ENCODE peak calls at places on chromosomes 13 and 19, in nine cellular contexts. S is cardiac muscle cell; D is CD8-positive, alpha-beta T cell; G is aorta; Q is HepG2; T is mucosa of descending colon; O is psoas muscle; R is neural progenitor cell; P is thoracic aorta. C is an unnamed sample. For H3K4me1 and H3K9me3, the result is how much of the 10 kb centered on the place peaks cover.

GRCh38 chr13:73090116-73090811 is 31.5 kb downstream of the KLF5 start:
- DNase-seq in T (no peak), P (no peak), G (no peak), S (no peak), R (no peak), D (no peak), O (no peak), Q (peak), C (no peak)

GRCh38 chr13:108960006-108960405 is 330.6 kb downstream of the MYO16 start:
- DNase-seq in Q (no peak), P (no peak), S (no peak), R (no peak), O (no peak), G (no peak), D (no peak), T (no peak), C (no peak)

GRCh38 chr13:80012281-80012680 is 328.6 kb downstream of the SPRY2 start:
- DNase-seq in T (no peak), P (no peak), R (no peak), O (no peak), S (no peak), G (no peak), Q (no peak), D (no peak), C (no peak)

GRCh38 chr13:21061077-21061945 is at the start of gene LATS2:
- DNase-seq in P (peak), R (peak), D (peak), O (peak), T (peak), G (peak), S (peak), Q (peak), C (peak)

GRCh38 chr19:10544753-10545251 is 1.1 kb downstream of the ATG4D start:
- DNase-seq in G (no peak), O (no peak), R (peak), P (no peak), Q (no peak), S (no peak), T (peak), D (no peak), C (no peak)

GRCh38 chr13:30934803-30935202 is 2.3 kb downstream of the TEX26 start:
- DNase-seq in Q (no peak), T (no peak), R (no peak), D (no peak), P (no peak), S (no peak), O (no peak), G (no peak), C (no peak)

GRCh38 chr19:41607668-41608067 is 19.2 kb downstream of the CEACAM4 start:
- DNase-seq in T (no peak), D (no peak), S (no peak), O (no peak), P (no peak), R (no peak), Q (no peak), G (no peak), C (no peak)

GRCh38 chr13:97559981-97560380 is 126.0 kb downstream of the RAP2A start:
- DNase-seq in P (no peak), O (no peak), S (no peak), Q (no peak), G (no peak), R (no peak), T (no peak), D (no peak), C (no peak)

GRCh38 chr13:49499889-49500660 is 4.3 kb downstream of the PHF11 start:
- DNase-seq in R (no peak), G (no peak), D (no peak), Q (no peak), S (no peak), O (no peak), P (no peak), T (no peak), C (no peak)

GRCh38 chr13:98033277-98034247 is 80.1 kb downstream of the IPO5 start:
- DNase-seq in S (peak), O (no peak), P (no peak), R (peak), T (no peak), D (no peak), Q (peak), G (no peak), C (no peak)

GRCh38 chr19:29285878-29286277 is 72.9 kb upstream of the UQCRFS1 start:
- DNase-seq in D (no peak), S (peak), O (no peak), G (no peak), P (no peak), T (no peak), Q (no peak), R (peak), C (no peak)

GRCh38 chr13:99777873-99778272 is 193.7 kb downstream of the ZIC5 start:
- DNase-seq in R (no peak), G (no peak), O (no peak), D (no peak), S (no peak), P (no peak), T (no peak), Q (no peak), C (no peak)

GRCh38 chr13:110125613-110126272 is 181.2 kb downstream of the COL4A1 start:
- DNase-seq in P (no peak), D (no peak), G (no peak), R (no peak), T (no peak), O (no peak), Q (no peak), S (no peak), C (peak)

GRCh38 chr13:55576389-55576788 is 1564.3 kb upstream of the PRR20A start:
- DNase-seq in Q (no peak), T (no peak), O (no peak), G (no peak), S (no peak), D (no peak), P (no peak), R (no peak), C (no peak)

GRCh38 chr13:57787058-57787791 is 155.7 kb downstream of the PCDH17 start:
- DNase-seq in P (no peak), T (peak), D (no peak), S (no peak), O (no peak), R (peak), G (no peak), Q (no peak), C (no peak)

GRCh38 chr19:1401889-1402217 is 511 bp upstream of the GAMT start:
- DNase-seq in Q (no peak), D (no peak), G (no peak), P (no peak), T (no peak), O (no peak), R (no peak), S (no peak), C (no peak)

GRCh38 chr13:41402695-41403511 is 54.4 kb upstream of the RGCC start:
- DNase-seq in S (peak), O (no peak), R (no peak), P (no peak), D (no peak), T (no peak), G (no peak), Q (peak), C (no peak)

GRCh38 chr19:39873385-39873784 is 27.2 kb upstream of the FBL start:
- DNase-seq in Q (no peak), S (no peak), T (no peak), G (no peak), R (no peak), P (no peak), O (no peak), D (no peak), C (no peak)

GRCh38 chr19:4730740-4731171 is 7.1 kb upstream of the DPP9 start:
- DNase-seq in T (no peak), P (no peak), Q (no peak), G (no peak), R (no peak), O (no peak), S (no peak), D (peak), C (no peak)

GRCh38 chr19:51070334-51070886 is 5.5 kb upstream of the KLK13 start:
- DNase-seq in G (no peak), Q (no peak), O (no peak), P (no peak), R (no peak), D (no peak), S (no peak), T (no peak), C (no peak)

GRCh38 chr13:42275098-42275471 is 3.1 kb downstream of the AKAP11 start:
- DNase-seq in P (no peak), G (no peak), R (no peak), Q (no peak), S (no peak), D (no peak), O (no peak), T (no peak), C (no peak)

GRCh38 chr19:39398297-39398864 is 7.2 kb downstream of the MED29 start:
- DNase-seq in D (no peak), P (no peak), Q (peak), G (peak), T (peak), O (peak), R (no peak), S (no peak), C (peak)

GRCh38 chr13:30319703-30320102 is 12.4 kb upstream of the KATNAL1 start:
- DNase-seq in O (no peak), S (no peak), P (no peak), Q (no peak), R (no peak), G (no peak), D (no peak), T (no peak), C (no peak)

GRCh38 chr13:32323912-32324311 is 8.6 kb downstream of the BRCA2 start:
- DNase-seq in Q (no peak), S (no peak), P (no peak), R (no peak), D (no peak), T (no peak), G (no peak), O (no peak), C (no peak)

GRCh38 chr13:30581582-30581981 is 36.1 kb upstream of the USPL1 start:
- DNase-seq in O (no peak), Q (peak), S (peak), D (no peak), P (no peak), T (no peak), R (peak), G (no peak), C (no peak)

GRCh38 chr19:54684537-54684936 is 21.8 kb downstream of the LILRB4 start:
- DNase-seq in P (no peak), R (peak), O (no peak), Q (peak), S (peak), T (no peak), D (no peak), G (no peak), C (no peak)

GRCh38 chr19:13849991-13850909 is 26.7 kb upstream of the NANOS3 start:
- DNase-seq in R (peak), O (peak), T (peak), P (no peak), G (peak), S (peak), Q (peak), D (peak), C (peak)

GRCh38 chr19:18300930-18301717 is 19.7 kb upstream of the JUND start:
- DNase-seq in G (peak), R (no peak), T (peak), O (peak), Q (no peak), S (peak), P (peak), D (no peak), C (peak)
- H3K4me1 ChIP-seq in G (under half), R (under half), T (under half), O (under half), Q (half or more), S (under half), P (under half), D (under half), C (half or more)

GRCh38 chr19:37401078-37401477 is 30.2 kb downstream of the ZNF527 start:
- DNase-seq in Q (no peak), P (no peak), S (no peak), R (no peak), T (no peak), G (no peak), O (no peak), D (no peak), C (no peak)
- H3K9me3 ChIP-seq in Q (half or more), P (half or more), S (under half), R (under half), T (half or more), G (under half), O (half or more), D (half or more), C (under half)

GRCh38 chr19:47512183-47512947 is 2.5 kb downstream of the NAPA start:
- DNase-seq in R (no peak), D (no peak), P (no peak), O (peak), S (no peak), Q (peak), T (no peak), G (no peak), C (no peak)
- H3K4me1 ChIP-seq in R (under half), D (half or more), P (half or more), O (half or more), S (under half), Q (under half), T (under half), G (under half), C (half or more)

GRCh38 chr19:38120471-38121030 is 103.5 kb downstream of the DPF1 start:
- DNase-seq in Q (no peak), D (no peak), P (no peak), T (no peak), S (no peak), R (no peak), G (no peak), O (no peak), C (no peak)

GRCh38 chr19:38115264-38115802 is 108.7 kb downstream of the DPF1 start:
- DNase-seq in O (no peak), T (no peak), D (no peak), P (no peak), G (no peak), Q (no peak), S (no peak), R (no peak), C (no peak)

GRCh38 chr19:38122402-38123093 is 101.5 kb downstream of the DPF1 start:
- DNase-seq in Q (no peak), T (no peak), R (no peak), O (no peak), D (no peak), S (no peak), P (no peak), G (no peak), C (no peak)

GRCh38 chr19:38114651-38115050 is 109.4 kb downstream of the DPF1 start:
- DNase-seq in R (no peak), D (no peak), G (no peak), P (no peak), S (no peak), T (no peak), O (no peak), Q (no peak), C (no peak)

GRCh38 chr19:38118176-38118575 is 105.8 kb downstream of the DPF1 start:
- DNase-seq in D (no peak), P (no peak), T (no peak), S (no peak), R (no peak), O (no peak), Q (no peak), G (no peak), C (no peak)
- H3K9me3 ChIP-seq in D (under half), P (under half), T (under half), S (under half), R (under half), O (under half), Q (under half), G (under half), C (under half)

DNA sequence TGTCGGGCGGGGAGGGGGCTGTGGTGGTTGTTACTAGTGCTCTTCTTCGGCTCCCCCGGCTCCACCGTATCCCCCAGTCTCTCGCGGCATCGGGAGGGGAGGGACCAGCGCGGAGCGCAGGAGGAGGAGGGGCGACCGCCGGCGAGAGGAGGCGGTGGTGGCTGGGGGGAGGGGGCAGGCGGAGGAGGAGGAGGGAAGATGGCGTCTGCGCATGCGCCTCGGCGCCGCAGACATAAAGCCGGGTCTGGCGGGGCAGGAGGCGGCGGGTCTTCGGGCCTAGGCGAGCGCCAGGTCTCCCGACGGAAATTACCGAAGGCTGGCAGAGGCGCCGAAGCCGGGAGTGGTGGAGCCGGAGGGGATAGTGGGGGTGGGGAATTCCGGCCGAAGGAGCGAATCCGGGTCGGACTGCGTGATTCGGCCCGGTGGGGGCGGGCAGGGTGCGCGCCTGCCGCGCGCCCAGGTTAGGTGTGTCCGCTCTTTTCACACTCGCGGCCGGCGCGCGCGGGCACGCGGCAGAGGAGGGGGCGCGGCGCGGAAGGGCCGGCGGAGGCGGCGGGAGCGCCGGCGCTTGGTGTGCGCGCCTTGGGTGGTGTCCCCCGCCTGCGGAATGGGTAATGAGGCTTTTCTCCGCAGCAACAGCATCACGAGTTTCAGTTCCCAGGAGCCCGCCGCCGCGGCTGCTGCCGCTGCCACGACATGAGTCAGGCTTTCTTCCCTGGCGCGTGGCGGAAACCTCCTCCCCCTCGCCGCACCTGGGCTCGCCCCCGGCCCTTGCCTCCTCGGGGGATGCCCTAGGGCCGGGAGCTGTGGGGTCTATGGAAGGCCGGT is 1.3 kb upstream of the TSC22D1 start:
- DNase-seq in D (peak), P (peak), Q (peak), R (peak), T (peak), O (peak), S (peak), G (peak), C (peak)
- H3K4me1 ChIP-seq in D (under half), P (under half), Q (under half), R (under half), T (under half), O (under half), S (under half), G (under half), C (under half)

C was measured in sigmoid colon.